ENCODE peak calls at places on chromosome 1, in eight cellular contexts. S is CD8-positive, alpha-beta T cell; F is heart left ventricle; Y is effector memory CD4-positive, alpha-beta T cell; J is RWPE2; V is right cardiac atrium; T is ovary; C is naive thymus-derived CD4-positive, alpha-beta T cell. N is an unnamed sample.

GRCh38 chr1:221832617-221833016 is 90.7 kb upstream of the DUSP10 start:
- DNase-seq in J (peak), Y (no peak), C (no peak), T (no peak), V (no peak), F (peak), S (no peak), N (no peak)

GRCh38 chr1:58927026-58927721 is 143.3 kb upstream of the JUN start:
- DNase-seq in S (no peak), T (no peak), V (no peak), C (no peak), Y (no peak), J (no peak), F (no peak), N (no peak)

GRCh38 chr1:244212219-244212618 is 161.1 kb downstream of the ZBTB18 start:
- DNase-seq in Y (no peak), S (no peak), V (no peak), J (no peak), C (no peak), F (no peak), T (no peak), N (no peak)

GRCh38 chr1:21293537-21294265 is 3.4 kb upstream of the ECE1 start:
- DNase-seq in J (no peak), S (peak), C (peak), T (no peak), F (no peak), V (peak), Y (peak), N (no peak)

GRCh38 chr1:42943166-42943565 is 15.5 kb downstream of the SLC2A1 start:
- DNase-seq in F (peak), J (peak), T (no peak), Y (no peak), V (no peak), S (peak), C (peak), N (no peak)

GRCh38 chr1:8348777-8349472 is 31.0 kb downstream of the SLC45A1 start:
- DNase-seq in J (no peak), C (peak), S (peak), V (peak), F (no peak), Y (peak), T (peak), N (peak)

GRCh38 chr1:109357673-109358072 is 40.0 kb downstream of the SORT1 start:
- DNase-seq in T (no peak), S (no peak), V (no peak), Y (no peak), C (no peak), J (no peak), F (no peak), N (no peak)

GRCh38 chr1:90262791-90263190 is 267.9 kb downstream of the ZNF326 start:
- DNase-seq in J (no peak), Y (no peak), F (no peak), V (no peak), S (no peak), C (no peak), T (no peak), N (no peak)

GRCh38 chr1:247535402-247535801 is 838 bp downstream of the OR2C3 start:
- DNase-seq in C (no peak), J (no peak), S (no peak), F (no peak), T (no peak), V (no peak), Y (no peak), N (no peak)

GRCh38 chr1:117930484-117930883 is 945 bp downstream of the WDR3 start:
- DNase-seq in V (no peak), J (no peak), T (no peak), C (no peak), S (no peak), F (no peak), Y (no peak), N (no peak)

GRCh38 chr1:241638091-241638682 is 2.0 kb downstream of the CHML start:
- DNase-seq in C (no peak), J (no peak), T (no peak), V (no peak), F (no peak), Y (no peak), S (no peak), N (no peak)

GRCh38 chr1:79663916-79664315 is 657.4 kb upstream of the ADGRL4 start:
- DNase-seq in S (no peak), Y (no peak), T (no peak), C (no peak), J (no peak), F (no peak), V (no peak), N (no peak)

GRCh38 chr1:204446413-204447111 is 34.9 kb upstream of the PPP1R15B start:
- DNase-seq in J (no peak), T (peak), Y (peak), S (peak), C (peak), V (peak), F (peak), N (no peak)

GRCh38 chr1:48916121-48917069 is 139.7 kb upstream of the BEND5 start:
- DNase-seq in Y (no peak), V (no peak), F (no peak), C (no peak), T (no peak), S (no peak), J (no peak), N (no peak)

GRCh38 chr1:65479805-65480204 is 59.3 kb downstream of the LEPR start:
- DNase-seq in F (no peak), T (no peak), S (no peak), C (no peak), J (no peak), V (no peak), Y (no peak), N (no peak)

GRCh38 chr1:27519341-27520258 is 29.6 kb upstream of the WASF2 start:
- DNase-seq in T (peak), Y (no peak), V (peak), J (no peak), F (peak), S (no peak), C (no peak), N (no peak)

GRCh38 chr1:153485880-153486279 is 25.4 kb upstream of the S100A7 start:
- DNase-seq in F (no peak), J (no peak), T (no peak), Y (no peak), C (no peak), V (no peak), S (no peak), N (no peak)

GRCh38 chr1:36089393-36090121 is 865 bp downstream of the ADPRS start:
- DNase-seq in F (no peak), J (no peak), V (peak), C (no peak), Y (no peak), S (no peak), T (no peak), N (peak)

GRCh38 chr1:190168893-190169292 is 308.8 kb downstream of the BRINP3 start:
- DNase-seq in J (no peak), Y (no peak), C (no peak), T (no peak), F (no peak), V (no peak), S (no peak), N (no peak)

GRCh38 chr1:46174448-46175231 is at the start of gene TSPAN1:
- DNase-seq in C (no peak), V (peak), T (no peak), S (no peak), J (no peak), Y (no peak), F (peak), N (no peak)

GRCh38 chr1:183163311-183163710 is 22.8 kb upstream of the LAMC2 start:
- DNase-seq in S (no peak), F (no peak), T (no peak), J (peak), Y (no peak), C (no peak), V (no peak), N (peak)

GRCh38 chr1:8421721-8422120 is 103.8 kb downstream of the SLC45A1 start:
- DNase-seq in S (no peak), T (no peak), Y (no peak), J (no peak), F (no peak), C (no peak), V (no peak), N (no peak)

DNA sequence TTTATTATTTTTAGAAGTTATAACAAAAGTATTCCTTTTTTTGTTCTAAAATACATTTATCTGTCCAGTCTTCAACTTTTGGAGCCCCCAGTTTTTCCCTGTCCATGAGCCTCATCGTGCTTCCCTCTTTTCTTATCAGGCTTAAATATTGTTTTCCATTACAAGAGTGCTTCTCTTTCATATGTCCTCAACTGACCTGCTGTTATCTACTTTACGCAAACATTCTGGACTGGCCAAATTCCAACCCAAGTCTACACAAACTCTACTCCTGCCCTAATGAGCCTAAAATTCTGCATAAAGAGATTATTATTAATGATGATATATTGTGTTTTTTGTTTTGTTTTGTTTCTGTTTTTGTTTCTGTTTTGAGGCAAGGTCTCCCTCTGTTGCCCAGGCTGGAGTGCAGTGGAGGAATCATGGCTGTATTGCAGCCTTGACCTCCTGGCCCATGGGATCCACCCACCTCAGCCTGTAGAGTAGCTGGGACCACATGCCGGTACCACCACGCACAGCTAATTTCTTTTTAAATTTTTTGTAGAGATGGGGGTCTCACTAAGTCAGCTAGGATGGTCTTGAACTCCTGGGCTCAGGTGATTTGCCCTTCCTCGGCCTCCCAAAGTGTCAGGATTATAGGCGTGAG is 318.8 kb upstream of the NEGR1 start:
- DNase-seq in J (no peak), Y (no peak), F (no peak), S (no peak), C (no peak), T (no peak), V (no peak), N (no peak)
- H3K27ac ChIP-seq in J (no peak), Y (no peak), F (no peak), S (no peak), C (no peak), T (no peak), V (no peak), N (no peak)

GRCh38 chr1:219670426-219671149 is 57.7 kb upstream of the ZC3H11B start:
- DNase-seq in V (peak), S (no peak), F (peak), J (no peak), Y (no peak), C (no peak), T (no peak), N (no peak)
- H3K27ac ChIP-seq in V (peak), S (no peak), F (peak), J (no peak), Y (no peak), C (no peak), T (no peak), N (no peak)

GRCh38 chr1:168381850-168382249 is 101.2 kb downstream of the TBX19 start:
- DNase-seq in V (no peak), J (no peak), Y (no peak), C (no peak), S (no peak), F (no peak), T (no peak), N (no peak)

GRCh38 chr1:168375901-168376300 is 95.2 kb downstream of the TBX19 start:
- DNase-seq in F (no peak), Y (no peak), V (no peak), S (no peak), T (no peak), C (no peak), J (no peak), N (no peak)

GRCh38 chr1:168386492-168386891 is 105.8 kb downstream of the TBX19 start:
- DNase-seq in F (no peak), C (no peak), J (no peak), V (no peak), T (no peak), S (no peak), Y (no peak), N (no peak)

GRCh38 chr1:168379110-168379860 is 98.6 kb downstream of the TBX19 start:
- DNase-seq in V (no peak), C (no peak), S (no peak), J (no peak), T (no peak), Y (no peak), F (no peak), N (no peak)

GRCh38 chr1:168380945-168381344 is 100.3 kb downstream of the TBX19 start:
- DNase-seq in T (no peak), Y (no peak), J (no peak), C (no peak), F (no peak), S (no peak), V (no peak), N (no peak)
- H3K27ac ChIP-seq in T (no peak), Y (no peak), J (no peak), C (no peak), F (no peak), S (no peak), V (no peak), N (no peak)

DNA sequence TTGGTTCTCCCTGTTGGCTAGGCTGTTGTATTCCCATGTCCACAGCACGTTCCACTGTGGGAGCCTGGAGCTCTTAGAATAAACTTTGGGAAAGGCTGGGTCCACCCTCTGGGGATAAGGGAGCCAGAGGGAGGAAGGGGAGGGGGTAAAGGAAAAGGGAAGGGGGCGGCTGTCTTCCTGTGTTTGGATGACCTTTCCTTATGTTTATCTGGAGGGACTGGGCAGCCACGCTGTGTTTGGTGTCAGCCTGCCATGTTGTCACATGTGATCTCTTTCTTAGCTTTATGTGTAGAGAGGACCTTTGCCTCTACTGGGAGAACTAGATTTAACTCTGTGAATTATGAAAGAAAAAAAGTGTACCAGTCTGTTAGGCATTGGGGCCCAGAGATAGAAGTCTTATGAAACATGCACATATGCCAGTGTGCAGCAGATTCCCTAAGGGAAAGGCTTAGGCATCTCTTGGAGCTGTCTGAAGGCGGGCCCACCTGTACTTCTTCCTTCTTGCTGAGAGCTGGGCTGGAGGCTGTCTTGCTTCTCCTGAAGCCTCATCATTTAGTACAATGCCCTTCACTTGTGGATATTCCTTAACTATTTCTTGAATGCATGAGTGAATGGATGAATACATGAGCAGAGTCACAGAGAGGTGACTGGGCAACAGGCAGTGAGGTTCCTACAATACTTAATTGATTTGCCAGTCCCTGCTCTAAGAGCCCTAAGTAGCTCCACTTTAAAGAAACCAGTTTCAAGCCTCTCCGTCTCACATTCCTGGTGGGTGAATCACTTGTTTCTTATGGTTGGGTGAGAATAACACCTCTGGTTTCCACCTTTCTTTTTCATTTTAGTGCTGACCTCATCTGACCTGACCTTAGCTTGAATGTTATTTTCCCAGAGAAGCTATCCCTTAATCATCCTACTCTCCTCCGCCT is 62.5 kb upstream of the ARHGAP29 start:
- DNase-seq in C (no peak), V (peak), T (no peak), S (no peak), F (peak), Y (no peak), J (no peak), N (no peak)
- H3K27ac ChIP-seq in C (no peak), V (peak), T (no peak), S (no peak), F (peak), Y (no peak), J (peak), N (no peak)

DNA sequence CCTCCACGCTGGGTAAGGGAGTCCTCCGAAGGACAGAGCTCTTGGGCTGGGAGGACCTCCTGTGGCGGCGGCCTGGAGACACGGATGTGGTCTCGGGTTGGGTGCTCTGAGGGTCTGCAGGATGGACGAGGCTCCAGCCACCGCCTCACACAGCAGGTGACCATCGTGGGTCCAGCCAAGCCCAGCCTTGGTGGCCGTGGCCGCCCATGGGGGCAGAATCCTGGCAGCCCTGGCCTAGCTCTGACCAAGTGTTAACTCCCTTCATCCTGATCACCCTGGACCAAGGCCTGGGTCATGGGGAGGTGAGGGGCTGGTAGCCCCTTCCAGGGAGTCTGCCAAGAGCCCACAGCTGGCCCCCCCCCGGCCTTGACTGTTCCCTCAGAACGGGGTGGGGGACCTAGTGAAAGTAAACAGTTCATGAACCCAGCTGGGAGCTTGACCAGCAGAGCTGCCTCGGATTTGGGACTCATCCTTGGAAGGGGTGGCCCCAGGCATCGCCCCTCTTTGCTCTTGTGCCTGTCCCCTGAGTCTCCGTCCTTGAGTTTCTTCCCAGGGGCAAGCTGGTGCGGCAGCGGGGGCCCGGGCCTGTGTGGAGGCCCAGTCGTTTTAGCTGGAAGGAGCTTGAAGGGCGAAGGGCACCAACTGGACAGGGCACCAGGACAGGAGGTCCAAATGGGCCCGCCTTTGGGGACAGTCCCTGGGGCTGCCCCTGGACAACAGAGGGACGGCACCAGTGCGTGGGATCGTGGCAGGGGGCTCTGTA is 17.8 kb downstream of the ARHGEF16 start:
- DNase-seq in C (no peak), V (no peak), J (no peak), S (no peak), T (no peak), F (no peak), Y (no peak), N (no peak)
- H3K27ac ChIP-seq in C (no peak), V (no peak), J (peak), S (no peak), T (no peak), F (no peak), Y (no peak), N (no peak)

GRCh38 chr1:56977910-56978309 is 12.1 kb upstream of the C8B start:
- DNase-seq in T (no peak), S (no peak), J (no peak), F (no peak), C (no peak), V (no peak), Y (no peak), N (no peak)

GRCh38 chr1:56972971-56973370 is 7.2 kb upstream of the C8B start:
- DNase-seq in Y (no peak), V (no peak), F (no peak), C (no peak), T (no peak), S (no peak), J (no peak), N (no peak)

GRCh38 chr1:56970280-56970679 is 4.5 kb upstream of the C8B start:
- DNase-seq in J (no peak), T (no peak), Y (no peak), C (no peak), S (no peak), V (no peak), F (no peak), N (no peak)

GRCh38 chr1:56975446-56975845 is 9.6 kb upstream of the C8B start:
- DNase-seq in S (no peak), J (no peak), V (no peak), C (no peak), F (no peak), T (no peak), Y (no peak), N (no peak)

GRCh38 chr1:56973898-56974752 is 8.3 kb upstream of the C8B start:
- DNase-seq in F (no peak), S (no peak), V (no peak), Y (no peak), C (no peak), T (no peak), J (no peak), N (no peak)
- H3K27ac ChIP-seq in F (no peak), S (no peak), V (no peak), Y (no peak), C (no peak), T (no peak), J (no peak), N (no peak)

GRCh38 chr1:29708381-29708780 is 472.1 kb downstream of the PTPRU start:
- DNase-seq in V (no peak), T (no peak), F (no peak), C (no peak), S (no peak), Y (no peak), J (no peak), N (no peak)
- H3K27ac ChIP-seq in V (no peak), T (no peak), F (no peak), C (no peak), S (no peak), Y (no peak), J (peak), N (peak)

DNA sequence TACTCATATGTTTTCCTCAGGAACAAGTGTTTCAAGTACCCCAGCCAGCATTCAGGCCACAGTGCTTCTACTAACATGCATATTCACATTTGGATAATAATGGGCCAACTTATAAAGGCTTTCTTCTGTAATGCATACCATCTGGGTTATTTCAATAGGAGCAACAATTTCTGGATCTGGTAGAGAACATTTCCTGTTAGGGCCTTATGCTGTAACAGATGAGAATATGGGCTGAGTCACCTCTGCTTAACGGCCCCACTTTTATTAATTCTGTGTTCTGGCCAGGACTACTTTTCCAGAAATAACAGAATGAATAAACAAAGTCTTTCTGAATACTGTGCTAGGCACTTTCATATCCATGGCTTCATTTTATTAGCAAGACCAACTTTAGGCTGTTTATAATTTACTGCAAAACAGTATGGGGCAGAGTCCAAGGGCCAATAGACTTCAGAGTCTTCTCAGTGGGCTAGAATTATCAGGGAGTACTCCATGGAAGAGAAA is 7.9 kb upstream of the SSX2IP start:
- DNase-seq in C (no peak), V (no peak), Y (no peak), T (no peak), F (no peak), S (no peak), J (no peak), N (peak)
- H3K27ac ChIP-seq in C (no peak), V (peak), Y (no peak), T (no peak), F (peak), S (no peak), J (peak), N (peak)

GRCh38 chr1:202214089-202214843 is 20.7 kb downstream of the LGR6 start:
- DNase-seq in T (no peak), S (no peak), V (peak), F (no peak), J (no peak), C (no peak), Y (no peak), N (no peak)
- H3K27ac ChIP-seq in T (no peak), S (no peak), V (no peak), F (no peak), J (no peak), C (no peak), Y (no peak), N (no peak)

N was measured in AG04450.